ENCODE peak calls at places on chromosomes 1 and 21, in seven cellular contexts. K is adipocyte, D is body of pancreas, A is amygdala, U is M059J, I is OCI-M1, Q is PC-3. B is an unnamed sample.

GRCh38 chr1:24927473-24927872 is 2.6 kb downstream of the RUNX3 start:
- DNase-seq in A (no peak), I (no peak), Q (no peak), U (no peak), D (no peak), K (no peak), B (no peak)

GRCh38 chr1:96521994-96522760 is 199.4 kb upstream of the PTBP2 start:
- DNase-seq in D (no peak), A (no peak), I (no peak), K (peak), Q (peak), U (peak), B (no peak)

GRCh38 chr1:170663441-170664282 is at the start of gene PRRX1:
- DNase-seq in A (no peak), Q (no peak), K (peak), U (no peak), D (no peak), I (no peak), B (no peak)

GRCh38 chr1:45979074-45979777 is 153.2 kb downstream of the PIK3R3 start:
- DNase-seq in Q (peak), D (no peak), I (no peak), K (peak), U (peak), A (no peak), B (peak)

GRCh38 chr1:66033781-66034180 is 241.1 kb downstream of the PDE4B start:
- DNase-seq in D (no peak), K (no peak), I (peak), U (no peak), A (no peak), Q (no peak), B (no peak)

GRCh38 chr1:154616659-154617345 is 8.8 kb upstream of the ADAR start:
- DNase-seq in I (peak), Q (no peak), K (no peak), D (no peak), A (no peak), U (no peak), B (no peak)

GRCh38 chr1:56397409-56397808 is 182.0 kb downstream of the PLPP3 start:
- DNase-seq in K (peak), A (no peak), D (no peak), U (no peak), Q (no peak), I (no peak), B (no peak)

GRCh38 chr1:211511030-211511429 is 19.1 kb upstream of the RD3 start:
- DNase-seq in K (no peak), Q (no peak), U (no peak), I (no peak), D (no peak), A (no peak), B (no peak)

GRCh38 chr1:17732475-17732874 is 22.7 kb upstream of the ACTL8 start:
- DNase-seq in D (no peak), A (no peak), Q (peak), K (no peak), I (no peak), U (peak), B (no peak)

GRCh38 chr1:61980561-61980960 is 214.1 kb upstream of the L1TD1 start:
- DNase-seq in U (no peak), I (peak), D (no peak), A (no peak), K (no peak), Q (no peak), B (no peak)

GRCh38 chr1:13869172-13869797 is 169.3 kb downstream of the PRDM2 start:
- DNase-seq in K (no peak), A (no peak), Q (no peak), D (no peak), I (peak), U (no peak), B (no peak)

GRCh38 chr1:178683304-178683703 is 41.7 kb upstream of the RALGPS2 start:
- DNase-seq in A (no peak), K (peak), Q (no peak), I (no peak), U (no peak), D (no peak), B (no peak)

GRCh38 chr1:45205910-45206721 is at the start of gene ZSWIM5:
- DNase-seq in U (peak), K (peak), I (no peak), Q (peak), D (peak), A (peak), B (peak)

GRCh38 chr1:3016641-3017439 is 4.4 kb upstream of the ACTRT2 start:
- DNase-seq in D (no peak), I (no peak), K (no peak), U (no peak), A (no peak), Q (no peak), B (no peak)

GRCh38 chr1:167328762-167329483 is 108.2 kb downstream of the POU2F1 start:
- DNase-seq in A (peak), Q (no peak), U (no peak), I (peak), D (no peak), K (no peak), B (no peak)

GRCh38 chr21:42287193-42288083 is 27.8 kb downstream of the TFF3 start:
- DNase-seq in A (no peak), D (no peak), K (no peak), I (no peak), U (no peak), Q (no peak), B (no peak)

GRCh38 chr1:202844935-202845334 is 34.2 kb downstream of the PCAT6 start:
- DNase-seq in U (no peak), I (no peak), Q (no peak), A (no peak), K (no peak), D (no peak), B (no peak)

GRCh38 chr1:151457911-151458882 is 1.1 kb downstream of the POGZ start:
- DNase-seq in U (peak), I (peak), Q (peak), A (peak), D (peak), K (peak), B (peak)